ENCODE peak calls at places on chromosomes 13 and 19, in six cellular contexts. Z is PC-3, S is omental fat pad, O is right lobe of liver, Y is neural crest cell, U is pancreas. Q is an unnamed sample.

GRCh38 chr19:7552781-7553180 is 17.3 kb downstream of the PNPLA6 start:
- DNase-seq in U (no peak), S (no peak), Y (no peak), O (no peak), Z (no peak), Q (no peak)

GRCh38 chr19:32717496-32717895 is 2.1 kb upstream of the TDRD12 start:
- DNase-seq in S (no peak), U (no peak), O (no peak), Z (no peak), Y (no peak), Q (no peak)

GRCh38 chr13:36362914-36363313 is 16.7 kb upstream of the SPART start:
- DNase-seq in U (no peak), Y (no peak), S (no peak), O (no peak), Z (no peak), Q (no peak)

GRCh38 chr19:43315851-43316250 is 37.6 kb upstream of the CD177 start:
- DNase-seq in U (no peak), Z (no peak), Y (no peak), S (no peak), O (no peak), Q (no peak)

GRCh38 chr19:2711175-2711936 is 8.9 kb upstream of the GNG7 start:
- DNase-seq in O (no peak), S (no peak), Z (peak), U (no peak), Y (no peak), Q (no peak)

GRCh38 chr13:39509616-39510015 is 93.4 kb downstream of the LHFPL6 start:
- DNase-seq in Y (no peak), Z (no peak), U (no peak), O (no peak), S (no peak), Q (no peak)

GRCh38 chr13:36919833-36920611 is at the start of gene SMAD9:
- DNase-seq in U (peak), S (peak), O (peak), Z (peak), Y (peak), Q (peak)

GRCh38 chr19:30385174-30385573 is 13.0 kb downstream of the ZNF536 start:
- DNase-seq in S (no peak), U (no peak), O (no peak), Y (no peak), Z (no peak), Q (no peak)

GRCh38 chr19:28289294-28290063 is 923.5 kb downstream of the UQCRFS1 start:
- DNase-seq in U (peak), Y (no peak), S (no peak), Z (no peak), O (no peak), Q (no peak)
- TF ChIP-seq CTCF in U (no peak), Y (no peak), S (no peak), Z (no peak), O (no peak), Q (no peak)

GRCh38 chr19:50324331-50324730 is 4.8 kb downstream of the KCNC3 start:
- DNase-seq in S (no peak), Y (no peak), O (no peak), Z (no peak), U (no peak), Q (no peak)

GRCh38 chr19:50325310-50326100 is 3.7 kb downstream of the KCNC3 start:
- DNase-seq in Y (peak), U (peak), Z (peak), O (peak), S (no peak), Q (peak)

GRCh38 chr19:50327461-50328256 is 1.5 kb downstream of the KCNC3 start:
- DNase-seq in O (no peak), Y (no peak), U (peak), Z (no peak), S (no peak), Q (no peak)

GRCh38 chr19:50327013-50327412 is 2.2 kb downstream of the KCNC3 start:
- DNase-seq in Z (no peak), S (no peak), Y (no peak), O (no peak), U (no peak), Q (no peak)

DNA sequence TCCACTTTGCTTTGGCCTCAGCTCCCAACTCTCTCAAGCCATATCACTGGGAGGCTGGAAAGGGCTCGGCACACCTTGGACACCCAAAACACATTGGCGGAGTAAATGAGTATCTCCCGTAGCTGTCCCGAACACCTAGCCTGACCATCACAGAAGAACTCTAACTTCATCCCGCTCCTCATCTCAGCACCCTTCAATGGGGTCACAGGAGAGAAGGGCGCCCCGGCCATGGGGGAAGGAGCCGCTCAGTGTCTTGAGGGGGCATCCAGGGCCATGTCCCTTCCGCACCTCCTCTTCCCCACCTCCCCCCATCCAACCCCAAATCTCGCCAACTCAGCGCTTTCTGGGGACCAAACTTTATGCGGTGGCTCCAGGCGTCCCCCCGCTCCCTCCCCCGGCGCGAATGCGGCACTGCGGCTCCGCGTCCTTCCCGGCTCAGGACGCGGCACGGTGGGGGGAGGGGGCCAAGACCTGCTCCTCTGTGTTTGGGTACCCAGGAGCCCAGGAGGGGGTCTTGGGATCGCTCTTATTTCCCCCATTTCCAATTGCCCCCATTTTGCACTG is 3.0 kb downstream of the KCNC3 start:
- DNase-seq in Y (no peak), O (no peak), Z (no peak), S (no peak), U (peak), Q (peak)
- TF ChIP-seq CTCF in Y (no peak), O (no peak), Z (no peak), S (no peak), U (no peak), Q (no peak)

DNA sequence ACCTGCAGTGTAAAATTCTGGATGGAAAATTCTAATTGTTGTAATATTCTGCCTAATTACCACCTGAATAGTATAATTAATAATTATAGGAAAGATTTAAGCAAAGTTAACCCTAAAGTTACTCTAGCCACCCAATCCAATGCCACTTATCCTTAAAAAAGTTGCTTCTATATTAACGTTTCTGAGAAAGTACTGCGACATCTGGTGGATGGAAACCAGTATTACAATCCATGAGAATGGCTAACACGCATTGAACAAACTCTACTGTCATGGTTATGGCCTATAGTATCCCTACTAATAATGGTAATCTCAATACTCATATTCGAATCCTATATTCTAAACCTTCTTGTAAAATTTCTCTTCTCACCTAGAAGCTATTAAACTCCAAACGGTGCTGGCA is 1551.8 kb downstream of the SLITRK1 start:
- DNase-seq in U (no peak), Y (no peak), S (no peak), O (no peak), Z (peak), Q (no peak)
- TF ChIP-seq CTCF in U (peak), Y (peak), S (no peak), O (peak), Z (peak), Q (no peak)

GRCh38 chr19:58227964-58228583 is 640 bp upstream of the ZNF544 start:
- DNase-seq in U (no peak), Z (no peak), S (no peak), Y (no peak), O (no peak), Q (no peak)

GRCh38 chr19:58229255-58229639 is 533 bp downstream of the ZNF544 start:
- DNase-seq in U (no peak), Z (peak), S (no peak), Y (no peak), O (no peak), Q (no peak)

DNA sequence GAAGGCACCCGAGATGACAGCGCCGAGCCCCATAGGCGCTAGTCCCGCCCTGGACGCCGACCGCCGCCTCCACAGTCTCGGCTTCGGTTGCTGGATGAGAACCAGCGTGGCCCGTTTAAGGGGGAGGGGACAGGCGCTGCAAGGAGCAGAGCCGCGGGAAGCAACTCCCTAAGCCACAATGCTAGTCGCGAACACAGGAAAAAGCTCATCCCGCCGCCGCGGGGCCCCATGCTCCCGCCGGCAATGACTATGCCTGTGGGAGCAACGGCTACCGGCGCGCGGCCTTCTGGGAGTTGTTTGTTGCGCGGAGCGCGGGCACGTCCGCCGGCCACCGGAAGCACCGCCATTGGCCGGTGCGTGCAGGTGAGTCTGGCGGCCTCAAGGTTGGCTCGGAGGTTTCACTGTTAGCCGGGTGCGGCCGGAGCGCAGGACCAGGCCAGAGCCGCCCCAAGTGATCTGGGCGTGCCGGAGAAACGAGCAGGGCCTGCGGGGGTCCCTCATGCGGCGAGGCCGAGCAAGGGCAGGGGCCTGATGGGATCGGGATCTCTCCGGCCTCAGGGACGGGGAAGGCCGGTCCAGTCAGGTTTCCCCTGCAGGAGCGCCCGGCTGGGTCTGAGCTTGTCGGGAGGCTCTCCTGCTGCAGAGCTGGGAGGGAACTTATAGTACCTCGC is at the start of gene ZNF544:
- DNase-seq in Y (peak), S (peak), Z (peak), U (peak), O (peak), Q (peak)
- TF ChIP-seq CTCF in Y (no peak), S (no peak), Z (no peak), U (no peak), O (no peak), Q (no peak)

GRCh38 chr19:4700573-4700970 is 23.1 kb downstream of the DPP9 start:
- DNase-seq in O (no peak), U (no peak), S (no peak), Y (no peak), Z (no peak), Q (no peak)
- TF ChIP-seq CTCF in O (no peak), U (no peak), S (no peak), Y (no peak), Z (peak), Q (no peak)

GRCh38 chr13:40992678-40993077 is 26.4 kb downstream of the ELF1 start:
- DNase-seq in U (no peak), S (no peak), Y (no peak), O (no peak), Z (peak), Q (no peak)
- TF ChIP-seq CTCF in U (no peak), S (no peak), Y (no peak), O (no peak), Z (peak), Q (no peak)

GRCh38 chr13:111555906-111556305 is 235.5 kb downstream of the TEX29 start:
- DNase-seq in Y (no peak), U (no peak), O (no peak), Z (no peak), S (no peak), Q (no peak)

GRCh38 chr13:111556496-111556895 is 236.1 kb downstream of the TEX29 start:
- DNase-seq in Y (no peak), S (no peak), U (no peak), Z (no peak), O (no peak), Q (no peak)

GRCh38 chr13:111558700-111559088 is 238.3 kb downstream of the TEX29 start:
- DNase-seq in U (no peak), Z (no peak), S (no peak), Y (no peak), O (no peak), Q (no peak)

GRCh38 chr13:111559612-111560423 is 239.4 kb downstream of the TEX29 start:
- DNase-seq in O (no peak), U (no peak), Z (no peak), Y (no peak), S (no peak), Q (no peak)

DNA sequence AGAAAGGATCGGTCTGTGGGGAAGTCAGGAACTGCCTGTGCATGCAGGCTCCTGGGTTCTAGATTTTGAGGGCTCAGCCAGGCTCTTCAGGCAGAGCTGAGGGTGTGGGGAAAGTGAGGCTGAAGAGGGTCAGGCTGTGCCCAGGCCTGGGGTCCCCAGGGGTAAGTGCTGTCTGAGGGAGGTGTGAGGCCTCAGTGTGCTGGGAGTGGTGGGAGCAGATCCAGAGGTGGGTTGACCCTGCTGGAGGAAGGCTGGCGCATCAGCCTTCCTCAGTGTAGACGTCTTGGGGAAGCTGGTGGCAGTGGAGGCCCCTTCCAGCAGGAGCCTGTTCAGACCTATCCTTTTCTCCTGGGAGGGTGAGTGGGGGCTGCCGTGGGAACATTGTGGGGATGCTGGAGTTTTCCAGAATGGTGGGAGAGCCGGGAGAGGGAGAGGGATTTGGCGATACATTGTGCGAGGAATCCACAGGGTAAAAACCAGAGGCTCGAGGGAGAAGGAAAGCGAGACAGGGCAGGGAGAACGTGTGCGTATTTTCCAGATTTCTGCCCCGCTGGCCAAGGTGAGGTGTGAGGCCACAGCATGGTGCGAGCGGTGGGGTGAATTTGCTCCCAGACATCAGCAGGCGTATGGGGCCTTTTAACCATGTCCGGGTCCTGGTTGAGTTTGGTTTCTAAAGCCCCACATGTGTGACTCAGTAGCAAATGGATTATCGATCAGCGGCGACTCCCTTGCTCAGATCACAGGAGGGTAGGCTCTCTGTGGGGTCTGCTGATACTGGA is 237.7 kb downstream of the TEX29 start:
- DNase-seq in S (no peak), Y (no peak), U (no peak), Z (no peak), O (no peak), Q (no peak)
- TF ChIP-seq CTCF in S (no peak), Y (no peak), U (no peak), Z (no peak), O (no peak), Q (no peak)

GRCh38 chr19:19554074-19555023 is 16.3 kb downstream of the CILP2 start:
- DNase-seq in S (peak), O (no peak), U (no peak), Z (peak), Y (peak), Q (no peak)

GRCh38 chr19:19558636-19559035 is 20.6 kb downstream of the CILP2 start:
- DNase-seq in S (no peak), U (no peak), Y (no peak), Z (no peak), O (no peak), Q (no peak)

GRCh38 chr19:19561946-19562664 is 24.0 kb downstream of the CILP2 start:
- DNase-seq in U (no peak), S (no peak), O (no peak), Y (no peak), Z (no peak), Q (no peak)

GRCh38 chr19:19559942-19560341 is 21.9 kb downstream of the CILP2 start:
- DNase-seq in S (no peak), O (no peak), Y (no peak), Z (no peak), U (no peak), Q (no peak)

GRCh38 chr19:19558055-19558454 is 20.0 kb downstream of the CILP2 start:
- DNase-seq in U (no peak), O (no peak), Y (no peak), Z (no peak), S (no peak), Q (no peak)
- TF ChIP-seq CTCF in U (no peak), O (no peak), Y (no peak), Z (no peak), S (no peak), Q (no peak)

DNA sequence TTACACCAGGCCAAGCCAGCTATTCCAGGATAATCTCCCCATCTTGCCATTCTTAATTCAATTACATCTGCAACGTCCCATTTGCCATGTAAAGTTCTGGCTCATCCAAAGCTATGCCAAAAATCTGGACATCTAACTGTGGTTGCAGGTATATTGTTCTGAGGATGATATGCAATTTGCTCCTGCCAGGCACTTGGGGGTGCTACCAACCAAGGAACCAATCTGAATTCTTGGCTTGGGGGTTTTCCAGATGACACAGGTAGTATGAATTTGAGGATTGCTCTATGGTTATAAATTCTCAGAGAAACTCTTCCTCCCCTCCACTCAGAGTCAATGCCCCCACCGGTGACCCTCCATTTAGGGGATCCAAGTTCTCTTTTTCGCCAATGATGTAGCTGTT is 33.0 kb downstream of the CRYL1 start:
- DNase-seq in S (no peak), Z (peak), Y (peak), O (no peak), U (no peak), Q (no peak)
- TF ChIP-seq CTCF in S (no peak), Z (peak), Y (peak), O (peak), U (no peak), Q (no peak)

Q was measured in heart left ventricle.